ENCODE peak calls at places on chromosome 15, in five cellular contexts. X is neuronal stem cell, T is H9, N is mesenchymal stem cell, D is H1. M is an unnamed sample. For H3K4me1, the result is how much of the 10 kb centered on the place peaks cover.

GRCh38 chr15:56038015-56038414 is 44.6 kb upstream of the NEDD4 start:
- DNase-seq in X (no peak), T (no peak), N (peak), D (no peak), M (no peak)

GRCh38 chr15:88447206-88447605 is 20.0 kb downstream of the MRPL46 start:
- DNase-seq in X (no peak), T (no peak), N (no peak), D (no peak), M (no peak)

GRCh38 chr15:82571722-82572222 is 31.5 kb upstream of the RPS17 start:
- DNase-seq in X (peak), T (peak), N (peak), D (peak), M (no peak)

GRCh38 chr15:96181873-96182301 is 148.6 kb upstream of the NR2F2 start:
- DNase-seq in X (no peak), T (no peak), N (peak), D (no peak), M (peak)

GRCh38 chr15:42863572-42864239 is 56.9 kb downstream of the TTBK2 start:
- DNase-seq in X (no peak), T (no peak), N (no peak), D (no peak), M (no peak)

GRCh38 chr15:36905908-36906307 is 194.4 kb downstream of the MEIS2 start:
- DNase-seq in X (no peak), T (no peak), N (peak), D (no peak), M (no peak)

GRCh38 chr15:71455107-71455506 is 339.8 kb downstream of the THSD4 start:
- DNase-seq in X (no peak), T (no peak), N (no peak), D (no peak), M (no peak)

GRCh38 chr15:23687143-23687470 is at the start of gene NDN:
- DNase-seq in X (peak), T (peak), N (peak), D (no peak), M (no peak)

GRCh38 chr15:26082833-26083174 is 219.7 kb upstream of the ATP10A start:
- DNase-seq in X (no peak), T (no peak), N (no peak), D (no peak), M (no peak)
- H2BK12ac ChIP-seq in X (no peak), T (no peak), N (no peak), D (no peak), M (no peak)

GRCh38 chr15:76894174-76894573 is 11.0 kb downstream of the SCAPER start:
- DNase-seq in X (no peak), T (no peak), N (no peak), D (no peak), M (no peak)
- H3K4me2 ChIP-seq in X (no peak), T (no peak), N (no peak), D (no peak), M (no peak)

GRCh38 chr15:84749111-84749991 is 959 bp downstream of the ZNF592 start:
- DNase-seq in X (peak), T (peak), N (peak), D (no peak), M (no peak)
- H3K4me1 ChIP-seq in X (under half), T (under half), N (under half), D (under half), M (under half)

GRCh38 chr15:79282371-79283251 is at the start of gene ANKRD34C:
- DNase-seq in X (no peak), T (peak), N (no peak), D (no peak), M (no peak)
- H2BK12ac ChIP-seq in X (no peak), T (no peak), N (no peak), D (no peak), M (no peak)

GRCh38 chr15:52464478-52464877 is 64.2 kb downstream of the MYO5A start:
- DNase-seq in X (no peak), T (no peak), N (no peak), D (no peak), M (no peak)
- H3K4me2 ChIP-seq in X (no peak), T (no peak), N (no peak), D (no peak), M (no peak)

DNA sequence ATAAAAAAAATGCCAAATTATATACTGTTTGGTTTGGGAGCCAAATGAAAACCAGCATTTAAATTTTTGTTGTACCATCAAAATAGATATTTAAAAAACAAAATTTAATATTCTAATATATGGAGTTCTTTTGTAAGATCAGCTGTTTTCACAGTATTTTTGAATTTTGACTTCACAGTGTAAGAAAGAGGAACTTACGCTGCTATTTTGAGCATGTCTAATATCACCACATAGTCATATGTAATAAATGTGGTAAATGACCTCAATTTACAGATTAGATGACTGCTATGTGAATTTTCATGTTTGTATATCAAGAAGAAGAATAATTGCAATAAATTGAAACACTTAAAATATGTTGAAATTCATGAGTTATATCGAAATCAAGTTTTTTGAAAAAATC is 189.6 kb downstream of the ARRDC4 start:
- DNase-seq in X (no peak), T (no peak), N (no peak), D (no peak), M (no peak)
- H3K4me1 ChIP-seq in X (under half), T (under half), N (under half), D (under half), M (under half)

GRCh38 chr15:79378394-79379158 is 53.6 kb upstream of the MINAR1 start:
- DNase-seq in X (no peak), T (no peak), N (no peak), D (no peak), M (no peak)
- H2BK12ac ChIP-seq in X (no peak), T (no peak), N (no peak), D (no peak), M (no peak)

GRCh38 chr15:70151441-70151840 is 53.7 kb upstream of the TLE3 start:
- DNase-seq in X (no peak), T (no peak), N (no peak), D (no peak), M (no peak)
- H3K4me2 ChIP-seq in X (no peak), T (no peak), N (no peak), D (no peak), M (no peak)

DNA sequence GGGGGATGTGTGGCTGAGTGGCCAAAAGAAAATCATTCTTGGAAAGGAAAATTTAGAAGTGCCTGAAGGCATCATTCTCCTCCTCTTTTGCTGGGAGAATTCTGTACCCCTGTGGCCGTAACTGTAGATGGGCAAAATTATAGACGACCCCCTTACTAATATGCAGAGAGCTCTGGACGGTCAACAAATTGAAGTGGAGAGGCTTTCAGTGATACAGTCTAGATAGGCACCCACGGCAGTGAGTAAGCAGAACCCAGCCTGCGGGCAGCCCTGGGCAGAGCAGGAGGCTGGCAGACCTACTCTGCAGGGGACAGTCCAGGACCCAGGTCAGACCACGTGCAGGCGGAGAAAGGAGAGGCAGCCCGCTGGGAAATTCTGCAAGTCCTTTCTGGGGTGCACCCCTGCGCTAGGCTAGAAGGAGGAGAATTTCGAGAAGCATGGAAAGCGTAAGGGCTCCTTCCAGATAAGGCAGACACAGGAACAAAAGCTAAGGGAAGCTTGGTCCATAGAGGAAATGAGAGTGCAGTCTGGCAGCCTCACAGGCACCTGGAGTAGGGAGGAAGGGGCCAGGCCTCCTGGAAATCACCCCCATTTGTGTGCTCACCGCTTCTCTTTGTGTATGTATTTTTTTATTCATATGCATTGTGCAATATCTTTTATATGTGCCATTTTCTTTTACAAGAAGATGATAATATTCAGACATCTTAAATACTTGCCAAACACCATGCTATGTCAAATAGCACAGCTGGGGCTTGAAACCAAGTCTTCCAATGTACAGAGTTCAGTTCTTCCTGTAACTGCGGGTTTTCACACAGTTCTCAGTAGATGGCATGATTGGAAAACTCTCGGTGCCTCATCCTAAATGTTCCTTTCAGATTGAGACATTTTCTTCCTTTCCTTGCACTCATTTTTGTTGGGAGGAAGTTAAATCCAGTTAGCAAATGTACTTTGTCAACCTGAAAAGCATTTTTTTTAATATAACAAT is 40.2 kb downstream of the LRRK1 start:
- DNase-seq in X (no peak), T (no peak), N (no peak), D (no peak), M (no peak)
- H3K4me1 ChIP-seq in X (under half), T (under half), N (under half), D (under half), M (under half)